ENCODE peak calls at places on chromosome 22, in five cellular contexts. One of them, this sample, is unnamed.

GRCh38 chr22:39517470-39517869 is 2.9 kb upstream of the ATF4 start:
- DNase-seq in H1: no peak
- DNase-seq in HepG2: no peak
- DNase-seq in HCT116: no peak
- DNase-seq in K562: no peak
- DNase-seq in this sample: no peak

GRCh38 chr22:36644333-36644757 is 59.2 kb downstream of the CACNG2 start:
- DNase-seq in K562: peak; percentile 38
- DNase-seq in HCT116: peak; percentile 45
- DNase-seq in HepG2: peak; percentile 51
- DNase-seq in H1: no peak
- DNase-seq in this sample: peak; percentile 59

GRCh38 chr22:17079572-17079971 is 5.2 kb upstream of the IL17RA start:
- DNase-seq in H1: no peak
- DNase-seq in K562: no peak
- DNase-seq in HepG2: no peak
- DNase-seq in HCT116: no peak
- DNase-seq in this sample: no peak

GRCh38 chr22:17121235-17122195 is at the start of gene TMEM121B:
- DNase-seq in HepG2: no peak
- DNase-seq in K562: peak; percentile 46
- DNase-seq in HCT116: no peak
- DNase-seq in H1: peak; percentile 68
- DNase-seq in this sample: peak; percentile 94

GRCh38 chr22:41429232-41429945 is 17.2 kb downstream of the TOB2 start:
- DNase-seq in HCT116: no peak
- DNase-seq in H1: no peak
- DNase-seq in HepG2: no peak
- DNase-seq in K562: no peak
- DNase-seq in this sample: no peak

GRCh38 chr22:39215430-39216142 is 29.2 kb downstream of the PDGFB start:
- DNase-seq in K562: peak; percentile 52
- DNase-seq in H1: no peak
- DNase-seq in HCT116: peak; percentile 35
- DNase-seq in HepG2: no peak
- DNase-seq in this sample: peak; percentile 58

GRCh38 chr22:49827853-49828598 is at the start of gene BRD1:
- DNase-seq in H1: no peak
- DNase-seq in HepG2: no peak
- DNase-seq in K562: peak; percentile 62
- DNase-seq in HCT116: no peak
- DNase-seq in this sample: no peak

GRCh38 chr22:50577987-50578775 is at the start of gene CPT1B:
- DNase-seq in HCT116: no peak
- DNase-seq in K562: no peak
- DNase-seq in H1: no peak
- DNase-seq in HepG2: no peak
- DNase-seq in this sample: peak; percentile 37

GRCh38 chr22:48748113-48748859 is 1079.4 kb downstream of the BRD1 start:
- DNase-seq in K562: no peak
- DNase-seq in H1: no peak
- DNase-seq in HCT116: no peak
- DNase-seq in HepG2: no peak
- DNase-seq in this sample: peak; percentile 6

GRCh38 chr22:17742528-17742902 is 31.8 kb downstream of the BID start:
- DNase-seq in HCT116: peak; percentile 59
- DNase-seq in H1: peak; percentile 80
- DNase-seq in K562: peak; percentile 92
- DNase-seq in HepG2: peak; percentile 63
- DNase-seq in this sample: peak; percentile 95

GRCh38 chr22:49753961-49754673 is 73.6 kb downstream of the BRD1 start:
- DNase-seq in HepG2: no peak
- DNase-seq in K562: peak; percentile 2
- DNase-seq in H1: no peak
- DNase-seq in HCT116: no peak
- DNase-seq in this sample: peak; percentile 9

GRCh38 chr22:50086526-50086925 is 1.3 kb upstream of the MLC1 start:
- DNase-seq in K562: no peak
- DNase-seq in HepG2: no peak
- DNase-seq in H1: no peak
- DNase-seq in HCT116: no peak
- DNase-seq in this sample: no peak

GRCh38 chr22:42726811-42727210 is 6.1 kb upstream of the A4GALT start:
- DNase-seq in H1: no peak
- DNase-seq in HCT116: no peak
- DNase-seq in K562: no peak
- DNase-seq in HepG2: no peak
- DNase-seq in this sample: no peak

GRCh38 chr22:22721681-22722309 is 77.4 kb downstream of the GGTLC2 start:
- DNase-seq in HepG2: no peak
- DNase-seq in K562: peak; percentile 57
- DNase-seq in H1: no peak
- DNase-seq in HCT116: no peak
- DNase-seq in this sample: no peak

GRCh38 chr22:19843107-19843856 is 11.4 kb downstream of the GNB1L start:
- DNase-seq in H1: no peak
- DNase-seq in K562: peak; percentile 37
- DNase-seq in HepG2: no peak
- DNase-seq in HCT116: no peak
- DNase-seq in this sample: no peak

GRCh38 chr22:50548046-50548912 is 2.6 kb downstream of the KLHDC7B start:
- DNase-seq in K562: no peak
- DNase-seq in HCT116: no peak
- DNase-seq in H1: no peak
- DNase-seq in HepG2: no peak
- DNase-seq in this sample: no peak

GRCh38 chr22:50731811-50732624 is 6.0 kb upstream of the ACR start:
- DNase-seq in K562: peak; percentile 73
- DNase-seq in H1: no peak
- DNase-seq in HCT116: peak; percentile 15
- DNase-seq in HepG2: peak; percentile 28
- DNase-seq in this sample: peak; percentile 49

GRCh38 chr22:47691152-47691895 is 928.9 kb downstream of the TBC1D22A start:
- DNase-seq in HCT116: no peak
- DNase-seq in HepG2: no peak
- DNase-seq in H1: no peak
- DNase-seq in K562: no peak
- DNase-seq in this sample: no peak
- TF ChIP-seq CTCF in HCT116: no peak
- TF ChIP-seq CTCF in HepG2: no peak
- TF ChIP-seq CTCF in H1: no peak
- TF ChIP-seq CTCF in K562: no peak
- TF ChIP-seq CTCF in this sample: no peak

GRCh38 chr22:24498826-24499225 is 3.7 kb downstream of the UPB1 start:
- DNase-seq in HCT116: no peak
- DNase-seq in K562: no peak
- DNase-seq in H1: no peak
- DNase-seq in HepG2: no peak
- DNase-seq in this sample: no peak
- TF ChIP-seq ATF3 in HCT116: no peak
- TF ChIP-seq ATF3 in K562: no peak
- TF ChIP-seq ATF3 in H1: no peak
- TF ChIP-seq ATF3 in HepG2: no peak
- TF ChIP-seq ATF3 in this sample: no peak

GRCh38 chr22:27880778-27881394 is 38.2 kb downstream of the PITPNB start:
- DNase-seq in HCT116: peak; percentile 47
- DNase-seq in H1: no peak
- DNase-seq in HepG2: peak; percentile 56
- DNase-seq in K562: no peak
- DNase-seq in this sample: no peak
- TF ChIP-seq CTCF in HCT116: peak; percentile 33
- TF ChIP-seq CTCF in H1: no peak
- TF ChIP-seq CTCF in HepG2: peak; percentile 78
- TF ChIP-seq CTCF in K562: peak; percentile 55
- TF ChIP-seq CTCF in this sample: peak; percentile 47

GRCh38 chr22:44389181-44389580 is 76.4 kb upstream of the SHISAL1 start:
- DNase-seq in HepG2: no peak
- DNase-seq in K562: no peak
- DNase-seq in HCT116: no peak
- DNase-seq in H1: no peak
- DNase-seq in this sample: peak; percentile 9
- TF ChIP-seq ATF3 in HepG2: no peak
- TF ChIP-seq ATF3 in K562: no peak
- TF ChIP-seq ATF3 in HCT116: no peak
- TF ChIP-seq ATF3 in H1: no peak
- TF ChIP-seq ATF3 in this sample: no peak

GRCh38 chr22:28772633-28773460 is at the start of gene CCDC117:
- DNase-seq in HCT116: peak; percentile 89
- DNase-seq in H1: peak; percentile 89
- DNase-seq in K562: peak; percentile 88
- DNase-seq in HepG2: peak; percentile 90
- DNase-seq in this sample: peak; percentile 94
- TF ChIP-seq CTCF in HCT116: no peak
- TF ChIP-seq CTCF in H1: peak; percentile 43
- TF ChIP-seq CTCF in K562: peak; percentile 45
- TF ChIP-seq CTCF in HepG2: peak; percentile 12
- TF ChIP-seq CTCF in this sample: no peak

DNA sequence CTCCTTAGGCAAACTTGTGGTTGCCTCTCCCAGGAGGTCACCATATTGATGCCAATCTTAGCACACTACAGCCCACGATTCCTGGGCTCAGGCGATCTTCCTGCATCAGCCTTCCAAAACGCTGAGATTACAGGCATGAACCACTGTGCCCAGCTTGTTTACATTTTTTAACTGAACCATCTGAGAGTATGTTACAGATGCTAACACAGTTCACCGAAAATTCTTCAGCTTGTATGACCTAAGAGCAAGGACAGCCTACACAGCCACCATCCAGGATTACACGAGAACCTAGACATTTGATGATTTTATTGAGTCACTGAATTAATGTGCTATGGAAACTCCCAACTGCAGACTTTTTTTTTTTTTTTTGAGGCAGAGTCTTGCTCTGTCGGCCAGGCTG is 5.8 kb upstream of the LGALS1 start:
- DNase-seq in HepG2: no peak
- DNase-seq in HCT116: no peak
- DNase-seq in K562: no peak
- DNase-seq in H1: no peak
- DNase-seq in this sample: no peak
- TF ChIP-seq ATF3 in HepG2: no peak
- TF ChIP-seq ATF3 in HCT116: no peak
- TF ChIP-seq ATF3 in K562: no peak
- TF ChIP-seq ATF3 in H1: no peak
- TF ChIP-seq ATF3 in this sample: no peak

GRCh38 chr22:24703101-24703500 is 71.4 kb downstream of the PIWIL3 start:
- DNase-seq in K562: peak; percentile 11
- DNase-seq in H1: no peak
- DNase-seq in HCT116: no peak
- DNase-seq in HepG2: peak; percentile 70
- DNase-seq in this sample: no peak

GRCh38 chr22:24706732-24707476 is 67.6 kb downstream of the PIWIL3 start:
- DNase-seq in HCT116: no peak
- DNase-seq in K562: no peak
- DNase-seq in HepG2: no peak
- DNase-seq in H1: no peak
- DNase-seq in this sample: no peak

GRCh38 chr22:24707477-24707816 is 67.1 kb downstream of the PIWIL3 start:
- DNase-seq in HepG2: no peak
- DNase-seq in K562: peak; percentile 28
- DNase-seq in HCT116: peak; percentile 6
- DNase-seq in H1: no peak
- DNase-seq in this sample: no peak

GRCh38 chr22:24706050-24706449 is 68.5 kb downstream of the PIWIL3 start:
- DNase-seq in HepG2: peak; percentile 45
- DNase-seq in HCT116: no peak
- DNase-seq in K562: peak; percentile 54
- DNase-seq in H1: no peak
- DNase-seq in this sample: peak; percentile 61
- TF ChIP-seq CTCF in HepG2: peak; percentile 59
- TF ChIP-seq CTCF in HCT116: peak; percentile 4
- TF ChIP-seq CTCF in K562: peak; percentile 58
- TF ChIP-seq CTCF in H1: peak; percentile 49
- TF ChIP-seq CTCF in this sample: no peak

GRCh38 chr22:33114570-33114969 is 56.4 kb upstream of the SYN3 start:
- DNase-seq in HCT116: no peak
- DNase-seq in HepG2: no peak
- DNase-seq in H1: no peak
- DNase-seq in K562: no peak
- DNase-seq in this sample: no peak
- TF ChIP-seq ATF3 in HCT116: no peak
- TF ChIP-seq ATF3 in HepG2: no peak
- TF ChIP-seq ATF3 in H1: no peak
- TF ChIP-seq ATF3 in K562: no peak
- TF ChIP-seq ATF3 in this sample: no peak

DNA sequence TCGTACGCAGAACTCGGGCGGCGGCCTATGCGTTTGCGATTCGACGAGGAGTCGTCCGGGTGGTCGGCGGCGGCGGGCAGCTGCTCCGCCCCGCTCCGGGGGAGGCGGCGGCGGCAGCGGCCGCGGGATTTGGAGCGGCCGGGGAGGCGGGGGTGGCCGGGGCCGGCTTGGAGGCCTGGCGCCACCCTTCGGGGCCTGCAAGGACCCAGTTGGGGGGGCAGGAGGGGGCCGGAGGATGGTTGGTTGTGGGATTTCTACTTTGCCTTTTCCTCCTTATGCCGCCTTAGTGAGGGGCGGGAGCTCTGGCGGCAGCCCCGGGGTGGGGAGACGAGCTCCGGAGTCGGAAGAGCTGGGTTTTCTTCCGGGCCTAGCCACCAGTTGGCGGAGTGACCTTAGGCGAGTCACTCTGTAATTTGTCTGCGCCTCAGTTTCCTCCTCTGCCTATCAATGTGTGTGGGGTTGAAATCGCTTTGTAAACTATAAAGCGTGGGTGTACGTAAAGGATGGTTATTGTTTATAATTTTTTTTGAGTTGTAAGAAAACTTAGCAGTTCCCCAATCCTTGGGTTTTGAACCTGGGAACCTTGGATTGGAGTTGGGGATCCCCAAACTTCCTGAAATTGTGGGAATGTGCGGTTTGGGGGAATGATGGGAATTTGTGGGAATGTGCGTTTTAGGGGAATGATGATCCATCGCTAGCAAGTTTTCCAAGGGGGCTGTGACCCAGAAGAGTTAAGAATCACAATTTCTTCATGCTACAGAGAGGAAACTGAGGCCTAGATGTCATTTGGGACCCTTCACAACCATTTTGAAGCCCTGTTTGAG is 679 bp downstream of the TUG1 start:
- DNase-seq in K562: peak; percentile 62
- DNase-seq in H1: no peak
- DNase-seq in HCT116: no peak
- DNase-seq in HepG2: peak; percentile 12
- DNase-seq in this sample: no peak
- TF ChIP-seq CTCF in K562: no peak
- TF ChIP-seq CTCF in H1: no peak
- TF ChIP-seq CTCF in HCT116: no peak
- TF ChIP-seq CTCF in HepG2: no peak
- TF ChIP-seq CTCF in this sample: no peak

DNA sequence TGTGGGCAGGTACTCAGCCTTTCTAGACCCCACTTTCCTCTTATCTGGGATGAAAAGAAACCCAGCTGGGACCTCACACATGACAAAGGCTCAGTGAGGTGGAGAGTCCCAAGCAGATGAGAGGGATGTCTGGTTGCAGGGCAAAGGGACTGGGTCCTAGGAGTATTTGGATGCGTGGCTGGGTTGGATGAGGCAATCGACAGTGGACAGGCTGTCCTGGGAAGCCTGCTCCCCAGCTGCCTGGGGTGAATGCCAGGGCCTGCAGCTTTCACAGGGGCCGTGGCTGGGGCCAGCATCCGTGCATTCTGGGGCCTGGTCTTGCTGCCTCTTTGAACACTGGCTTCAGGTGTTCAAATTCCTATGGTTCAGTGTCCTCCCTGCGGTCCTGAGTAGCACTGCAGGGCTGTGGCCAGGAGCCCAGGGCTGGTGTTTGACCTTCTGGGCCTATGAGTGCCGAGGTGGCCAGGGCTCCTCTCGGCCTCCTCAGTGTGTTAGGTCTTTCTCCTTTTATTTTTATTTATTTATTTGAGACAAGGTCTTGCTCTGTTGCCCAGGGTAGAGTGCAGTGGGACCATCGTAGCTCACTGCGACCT is 65.3 kb downstream of the MCM5 start:
- DNase-seq in K562: no peak
- DNase-seq in HepG2: peak; percentile 15
- DNase-seq in H1: no peak
- DNase-seq in HCT116: no peak
- DNase-seq in this sample: no peak
- TF ChIP-seq ATF3 in K562: no peak
- TF ChIP-seq ATF3 in HepG2: no peak
- TF ChIP-seq ATF3 in H1: no peak
- TF ChIP-seq ATF3 in HCT116: no peak
- TF ChIP-seq ATF3 in this sample: no peak

This sample was measured in WTC11.